ENCODE peak calls at places on chromosomes 11 and 22, in six cellular contexts. P, Q, T, R, I and X are unnamed samples.

GRCh38 chr11:102640946-102641345 is 15.8 kb upstream of the MMP20 start:
- DNase-seq in R (peak), P (no peak), Q (no peak), T (no peak), I (no peak), X (no peak)

GRCh38 chr11:68843703-68844312 is 2.1 kb upstream of the CPT1A start:
- DNase-seq in T (peak), P (peak), Q (peak), R (peak), I (peak), X (peak)

GRCh38 chr11:31882951-31883392 is 71.8 kb upstream of the PAX6 start:
- DNase-seq in I (no peak), P (no peak), T (no peak), R (no peak), Q (no peak), X (no peak)

GRCh38 chr11:14422814-14423182 is 63.8 kb upstream of the RRAS2 start:
- DNase-seq in P (no peak), T (no peak), I (no peak), R (no peak), Q (no peak), X (no peak)

GRCh38 chr11:118694771-118695170 is 15.3 kb upstream of the TREH start:
- DNase-seq in R (no peak), I (no peak), Q (no peak), T (no peak), P (no peak), X (no peak)

GRCh38 chr11:90823446-90823845 is 600.6 kb upstream of the CHORDC1 start:
- DNase-seq in Q (no peak), T (no peak), R (no peak), I (no peak), P (no peak), X (no peak)

GRCh38 chr11:34251640-34251980 is 106.2 kb downstream of the ABTB2 start:
- DNase-seq in T (no peak), P (no peak), Q (no peak), R (peak), I (no peak), X (no peak)

GRCh38 chr11:86014221-86014620 is 54.7 kb downstream of the PICALM start:
- DNase-seq in R (no peak), T (no peak), P (no peak), I (no peak), Q (no peak), X (no peak)

GRCh38 chr11:12581923-12582322 is 92.3 kb upstream of the TEAD1 start:
- DNase-seq in T (peak), R (peak), P (peak), I (no peak), Q (no peak), X (no peak)

GRCh38 chr11:68839953-68840641 is 1.6 kb downstream of the CPT1A start:
- DNase-seq in Q (peak), T (no peak), I (peak), R (peak), P (peak), X (peak)

GRCh38 chr22:50308597-50308935 is 1.1 kb upstream of the PLXNB2 start:
- DNase-seq in R (peak), T (no peak), I (peak), Q (no peak), P (peak), X (no peak)

GRCh38 chr11:112315861-112316739 is 55.4 kb upstream of the PLET1 start:
- DNase-seq in P (peak), R (no peak), Q (no peak), I (no peak), T (no peak), X (no peak)

GRCh38 chr11:124740277-124740882 is 638 bp downstream of the NRGN start:
- DNase-seq in I (no peak), R (no peak), P (peak), Q (peak), T (peak), X (peak)

GRCh38 chr11:60734271-60734670 is 9.8 kb downstream of the MS4A18 start:
- DNase-seq in I (no peak), T (no peak), P (no peak), Q (no peak), R (no peak), X (no peak)